ENCODE peak calls at places on chromosomes 1 and 21, in nine cellular contexts. Q is PC-3; O is erythroblast; C is endothelial cell; D is stimulated activated CD8-positive, alpha-beta memory T cell treated with anti-CD3 and anti-CD28 coated beads, Interleukin-12 subunit alpha, Interleukin-12 subunit beta, amount 100 ng/mL, for 4 hours; L is stimulated activated CD4-positive, alpha-beta T cell treated with anti-CD3 and anti-CD28 coated beads, Interleukin-2, amount 100 ng/mL, for 48 hours; E is iris pigment epithelial cell; X is cardiac fibroblast; N is activated CD8-positive, alpha-beta memory T cell treated with anti-CD3 and anti-CD28 coated beads for 24 hours. B is an unnamed sample.
A peak's percentile ranks its signal among the peaks of the same experiment; 100 is the strongest.

GRCh38 chr1:24996456-24996855 is 66.4 kb upstream of the RUNX3 start:
- DNase-seq in E (no peak), N (no peak), X (no peak), D (no peak), C (no peak), Q (no peak), L (no peak), O (no peak), B (no peak)

GRCh38 chr1:99595041-99595440 is 50.9 kb upstream of the PALMD start:
- DNase-seq in C (no peak), E (no peak), X (no peak), N (no peak), D (no peak), O (no peak), Q (no peak), L (no peak), B (no peak)

GRCh38 chr1:234597894-234598293 is 12.1 kb downstream of the IRF2BP2 start:
- DNase-seq in N (peak; percentile 78), Q (peak; percentile 58), E (peak; percentile 60), L (peak; percentile 42), C (no peak), O (peak; percentile 76), D (peak; percentile 35), X (peak; percentile 77), B (peak; percentile 42)

GRCh38 chr1:204150702-204151561 is 912 bp downstream of the ETNK2 start:
- DNase-seq in N (peak; percentile 56), C (no peak), E (no peak), Q (no peak), O (no peak), X (no peak), D (no peak), L (no peak), B (no peak)

GRCh38 chr1:172770081-172770480 is 111.2 kb downstream of the FASLG start:
- DNase-seq in N (no peak), Q (no peak), C (no peak), L (no peak), E (no peak), D (no peak), X (no peak), O (no peak), B (no peak)

GRCh38 chr1:45583264-45583665 is 576 bp upstream of the NASP start:
- DNase-seq in D (peak; percentile 81), L (peak; percentile 87), C (peak; percentile 91), E (peak; percentile 98), X (peak; percentile 98), Q (peak; percentile 97), O (peak; percentile 97), N (no peak), B (peak; percentile 100)

GRCh38 chr21:40672602-40673001 is 174.4 kb downstream of the DSCAM start:
- DNase-seq in Q (no peak), L (no peak), N (no peak), C (no peak), D (no peak), E (no peak), X (no peak), O (no peak), B (no peak)

GRCh38 chr1:236147521-236148470 is 5.5 kb downstream of the GPR137B start:
- DNase-seq in E (no peak), X (no peak), O (no peak), N (no peak), C (no peak), D (no peak), L (no peak), Q (no peak), B (no peak)

GRCh38 chr1:26418865-26419349 is 8.3 kb downstream of the LIN28A start:
- DNase-seq in N (no peak), L (no peak), E (no peak), Q (no peak), X (no peak), C (no peak), D (no peak), O (no peak), B (no peak)

GRCh38 chr1:30758785-30759380 is 1.3 kb upstream of the LAPTM5 start:
- DNase-seq in N (no peak), D (no peak), C (no peak), O (peak; percentile 72), X (peak; percentile 24), E (peak; percentile 25), Q (peak; percentile 11), L (no peak), B (no peak)

GRCh38 chr1:8889103-8889846 is 10.8 kb upstream of the ENO1 start:
- DNase-seq in L (no peak), O (no peak), E (no peak), C (no peak), N (no peak), Q (no peak), X (peak; percentile 52), D (no peak), B (no peak)

GRCh38 chr1:115911298-115911697 is 65.0 kb upstream of the SLC22A15 start:
- DNase-seq in E (no peak), D (no peak), N (no peak), X (no peak), Q (peak; percentile 61), C (no peak), L (no peak), O (no peak), B (no peak)

GRCh38 chr1:41572224-41572623 is 87.7 kb upstream of the EDN2 start:
- DNase-seq in N (peak; percentile 52), L (no peak), D (no peak), X (no peak), O (no peak), C (no peak), E (no peak), Q (no peak), B (no peak)

GRCh38 chr1:32636793-32637561 is 13.4 kb downstream of the ZBTB8OS start:
- DNase-seq in D (no peak), O (no peak), Q (peak; percentile 50), C (no peak), N (no peak), E (no peak), X (no peak), L (no peak), B (no peak)

GRCh38 chr1:215710340-215710971 is 143.4 kb downstream of the KCTD3 start:
- DNase-seq in D (no peak), E (peak; percentile 52), N (no peak), O (peak; percentile 80), Q (peak; percentile 93), L (peak; percentile 6), C (peak; percentile 60), X (peak; percentile 74), B (peak; percentile 75)

GRCh38 chr1:205576011-205576410 is 55.8 kb downstream of the ELK4 start:
- DNase-seq in Q (no peak), L (no peak), E (no peak), N (peak; percentile 48), C (no peak), O (no peak), X (no peak), D (no peak), B (no peak)

GRCh38 chr1:21508580-21509350 is 458 bp upstream of the ALPL start:
- DNase-seq in L (peak; percentile 74), X (peak; percentile 50), Q (peak; percentile 63), C (peak; percentile 89), E (peak; percentile 23), N (peak; percentile 85), D (peak; percentile 20), O (peak; percentile 82), B (peak; percentile 53)

B was measured in NCI-H1092.